ENCODE peak calls at places on chromosomes 12 and 14, in six cellular contexts. K is heart left ventricle, U is endodermal cell, I is cardiac muscle cell, V is left ventricle myocardium inferior, X is sigmoid colon. L is an unnamed sample.

GRCh38 chr12:57135939-57136338 is 7.7 kb downstream of the LRP1 start:
- DNase-seq in K (peak), U (peak), I (peak), V (peak), X (peak), L (peak)

GRCh38 chr12:124687695-124688301 is 120.4 kb upstream of the NCOR2 start:
- DNase-seq in K (peak), U (peak), I (peak), V (peak), X (no peak), L (peak)

GRCh38 chr12:32270818-32271710 is 128.3 kb upstream of the FGD4 start:
- DNase-seq in K (no peak), U (peak), I (peak), V (no peak), X (no peak), L (no peak)

GRCh38 chr12:27511031-27511722 is 12.8 kb upstream of the PPFIBP1 start:
- DNase-seq in K (no peak), U (no peak), I (peak), V (no peak), X (no peak), L (no peak)

GRCh38 chr14:74554742-74555362 is 57.2 kb downstream of the LTBP2 start:
- DNase-seq in K (no peak), U (no peak), I (no peak), V (no peak), X (no peak), L (no peak)

GRCh38 chr14:58607571-58608317 is 30.0 kb upstream of the DACT1 start:
- DNase-seq in K (no peak), U (no peak), I (peak), V (no peak), X (no peak), L (no peak)

GRCh38 chr12:98439471-98440164 is 75.8 kb upstream of the TMPO start:
- DNase-seq in K (peak), U (peak), I (peak), V (no peak), X (no peak), L (no peak)

GRCh38 chr12:10406725-10407124 is 2.8 kb downstream of the KLRC4 start:
- DNase-seq in K (no peak), U (no peak), I (no peak), V (no peak), X (peak), L (no peak)

GRCh38 chr12:54991161-54991991 is 6.8 kb upstream of the TESPA1 start:
- DNase-seq in K (no peak), U (no peak), I (no peak), V (no peak), X (no peak), L (no peak)

GRCh38 chr12:79547735-79548347 is 142.9 kb downstream of the PAWR start:
- DNase-seq in K (no peak), U (peak), I (peak), V (no peak), X (no peak), L (no peak)

GRCh38 chr12:29164477-29165163 is 15.5 kb downstream of the FAR2 start:
- DNase-seq in K (no peak), U (no peak), I (peak), V (no peak), X (no peak), L (no peak)

GRCh38 chr14:49768301-49769121 is 558 bp downstream of the KLHDC2 start:
- DNase-seq in K (peak), U (peak), I (peak), V (peak), X (peak), L (peak)

GRCh38 chr14:92040431-92041040 is 677 bp upstream of the TRIP11 start:
- DNase-seq in K (no peak), U (peak), I (peak), V (no peak), X (no peak), L (no peak)

GRCh38 chr12:86600664-86601231 is 344.6 kb upstream of the MGAT4C start:
- DNase-seq in K (no peak), U (no peak), I (no peak), V (no peak), X (no peak), L (peak)

GRCh38 chr12:39824505-39825198 is 205.0 kb upstream of the ABCD2 start:
- DNase-seq in K (no peak), U (no peak), I (peak), V (no peak), X (no peak), L (no peak)

GRCh38 chr12:32309811-32310755 is 89.3 kb upstream of the FGD4 start:
- DNase-seq in K (no peak), U (no peak), I (peak), V (no peak), X (no peak), L (no peak)

GRCh38 chr12:66052988-66053615 is 77.4 kb downstream of the LLPH start:
- DNase-seq in K (no peak), U (no peak), I (no peak), V (no peak), X (no peak), L (no peak)

GRCh38 chr12:40157307-40157706 is 51.4 kb upstream of the SLC2A13 start:
- DNase-seq in K (no peak), U (no peak), I (no peak), V (no peak), X (no peak), L (no peak)

GRCh38 chr12:530308-530707 is 70.6 kb downstream of the B4GALNT3 start:
- DNase-seq in K (no peak), U (no peak), I (no peak), V (no peak), X (no peak), L (peak)

GRCh38 chr12:53502331-53502730 is 1.2 kb downstream of the TARBP2 start:
- DNase-seq in K (no peak), U (no peak), I (peak), V (no peak), X (peak), L (peak)

GRCh38 chr14:99249389-99249788 is 22.6 kb downstream of the BCL11B start:
- DNase-seq in K (no peak), U (no peak), I (no peak), V (no peak), X (no peak), L (no peak)

GRCh38 chr14:23306412-23307145 is at the start of gene BCL2L2:
- DNase-seq in K (peak), U (peak), I (peak), V (peak), X (peak), L (peak)

GRCh38 chr14:58491593-58491992 is 64.1 kb downstream of the KIAA0586 start:
- DNase-seq in K (no peak), U (no peak), I (peak), V (no peak), X (no peak), L (no peak)

GRCh38 chr12:34396861-34397590 is 374.7 kb downstream of the ALG10 start:
- DNase-seq in K (peak), U (peak), I (no peak), V (peak), X (peak), L (peak)

GRCh38 chr12:32533971-32534590 is 134.7 kb downstream of the FGD4 start:
- DNase-seq in K (peak), U (no peak), I (peak), V (peak), X (peak), L (no peak)

GRCh38 chr14:44940944-44941343 is 20.8 kb downstream of the KLHL28 start:
- DNase-seq in K (no peak), U (no peak), I (no peak), V (no peak), X (no peak), L (no peak)

GRCh38 chr14:52020315-52020714 is 31.0 kb downstream of the RTRAF start:
- DNase-seq in K (no peak), U (no peak), I (no peak), V (no peak), X (no peak), L (no peak)

GRCh38 chr14:36585100-36585499 is 2.7 kb upstream of the NKX2-8 start:
- DNase-seq in K (no peak), U (no peak), I (no peak), V (no peak), X (no peak), L (no peak)

GRCh38 chr14:99522025-99522401 is 40.8 kb downstream of the CCNK start:
- DNase-seq in K (no peak), U (no peak), I (no peak), V (peak), X (peak), L (no peak)

GRCh38 chr12:120955232-120955631 is 23.1 kb upstream of the HNF1A start:
- DNase-seq in K (no peak), U (no peak), I (no peak), V (no peak), X (no peak), L (no peak)

GRCh38 chr12:53219956-53220856 is 11.8 kb downstream of the RARG start:
- DNase-seq in K (peak), U (peak), I (peak), V (peak), X (peak), L (peak)

GRCh38 chr14:60079723-60080122 is 12.0 kb upstream of the PCNX4 start:
- DNase-seq in K (no peak), U (no peak), I (no peak), V (no peak), X (no peak), L (no peak)

GRCh38 chr12:96206957-96207356 is 12.8 kb downstream of the ELK3 start:
- DNase-seq in K (no peak), U (no peak), I (no peak), V (no peak), X (no peak), L (no peak)

GRCh38 chr12:12628013-12628412 is 16.3 kb downstream of the CREBL2 start:
- DNase-seq in K (no peak), U (no peak), I (peak), V (no peak), X (no peak), L (no peak)

GRCh38 chr14:100732766-100733100 is 6.0 kb downstream of the DLK1 start:
- DNase-seq in K (no peak), U (no peak), I (no peak), V (no peak), X (no peak), L (no peak)

GRCh38 chr12:102461501-102461900 is 18.9 kb downstream of the IGF1 start:
- DNase-seq in K (no peak), U (no peak), I (no peak), V (no peak), X (no peak), L (no peak)

GRCh38 chr12:69396041-69396440 is 36.5 kb downstream of the YEATS4 start:
- DNase-seq in K (no peak), U (no peak), I (no peak), V (no peak), X (no peak), L (no peak)

GRCh38 chr12:58640314-58640713 is 280.0 kb downstream of the LRIG3 start:
- DNase-seq in K (no peak), U (no peak), I (peak), V (no peak), X (no peak), L (no peak)
- H3K27ac ChIP-seq in K (no peak), U (no peak), I (no peak), V (no peak), X (no peak), L (no peak)

GRCh38 chr12:1936406-1937320 is 18.2 kb upstream of the CACNA2D4 start:
- DNase-seq in K (peak), U (no peak), I (peak), V (peak), X (peak), L (peak)

GRCh38 chr12:1934068-1934467 is 15.6 kb upstream of the CACNA2D4 start:
- DNase-seq in K (no peak), U (no peak), I (no peak), V (no peak), X (no peak), L (no peak)

GRCh38 chr12:1934831-1935230 is 16.4 kb upstream of the CACNA2D4 start:
- DNase-seq in K (no peak), U (peak), I (no peak), V (no peak), X (peak), L (no peak)

GRCh38 chr12:1935242-1935641 is 16.8 kb upstream of the CACNA2D4 start:
- DNase-seq in K (no peak), U (peak), I (no peak), V (no peak), X (peak), L (no peak)

GRCh38 chr12:1935700-1936378 is 17.4 kb upstream of the CACNA2D4 start:
- DNase-seq in K (no peak), U (peak), I (no peak), V (no peak), X (peak), L (no peak)
- H3K27ac ChIP-seq in K (peak), U (no peak), I (no peak), V (peak), X (peak), L (no peak)

GRCh38 chr12:8914716-8915526 is 612 bp downstream of the PHC1 start:
- DNase-seq in K (peak), U (peak), I (peak), V (peak), X (peak), L (peak)
- H3K27ac ChIP-seq in K (peak), U (no peak), I (peak), V (peak), X (peak), L (peak)

GRCh38 chr14:68173227-68173972 is 353.8 kb downstream of the RAD51B start:
- DNase-seq in K (no peak), U (no peak), I (no peak), V (no peak), X (no peak), L (no peak)
- H3K27ac ChIP-seq in K (peak), U (no peak), I (no peak), V (no peak), X (peak), L (peak)

GRCh38 chr12:52029686-52030085 is 21.6 kb upstream of the NR4A1 start:
- DNase-seq in K (peak), U (peak), I (peak), V (no peak), X (no peak), L (peak)
- H3K27ac ChIP-seq in K (no peak), U (peak), I (peak), V (peak), X (peak), L (no peak)

GRCh38 chr14:61334197-61334701 is 12.9 kb downstream of the PRKCH start:
- DNase-seq in K (no peak), U (peak), I (no peak), V (no peak), X (no peak), L (no peak)

GRCh38 chr14:61335876-61336275 is 14.5 kb downstream of the PRKCH start:
- DNase-seq in K (no peak), U (no peak), I (no peak), V (no peak), X (no peak), L (no peak)

GRCh38 chr14:61337893-61338292 is 16.5 kb downstream of the PRKCH start:
- DNase-seq in K (no peak), U (no peak), I (no peak), V (no peak), X (no peak), L (no peak)

GRCh38 chr14:61332658-61333029 is 11.3 kb downstream of the PRKCH start:
- DNase-seq in K (no peak), U (no peak), I (no peak), V (no peak), X (no peak), L (no peak)

DNA sequence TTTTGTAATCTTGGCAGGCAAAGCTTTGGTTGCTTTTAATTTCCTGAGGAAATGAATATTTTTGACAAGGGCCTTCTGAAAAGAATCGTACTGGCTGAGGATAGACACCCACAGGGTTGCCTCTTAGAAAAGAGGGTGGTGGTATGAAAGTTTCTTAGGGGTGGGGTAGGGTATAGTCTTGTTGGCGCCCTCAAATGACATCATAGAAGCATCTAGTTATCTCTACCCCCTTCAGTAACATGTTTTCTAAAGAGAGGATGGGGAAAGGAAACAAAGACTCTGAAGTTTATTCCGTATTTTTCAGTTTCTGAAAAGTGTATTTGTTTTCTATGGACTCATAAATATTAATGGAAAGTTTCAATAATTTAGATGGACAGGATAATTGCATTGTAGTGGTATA is 13.7 kb downstream of the PRKCH start:
- DNase-seq in K (no peak), U (no peak), I (no peak), V (no peak), X (no peak), L (no peak)
- H3K27ac ChIP-seq in K (no peak), U (no peak), I (peak), V (peak), X (no peak), L (no peak)

DNA sequence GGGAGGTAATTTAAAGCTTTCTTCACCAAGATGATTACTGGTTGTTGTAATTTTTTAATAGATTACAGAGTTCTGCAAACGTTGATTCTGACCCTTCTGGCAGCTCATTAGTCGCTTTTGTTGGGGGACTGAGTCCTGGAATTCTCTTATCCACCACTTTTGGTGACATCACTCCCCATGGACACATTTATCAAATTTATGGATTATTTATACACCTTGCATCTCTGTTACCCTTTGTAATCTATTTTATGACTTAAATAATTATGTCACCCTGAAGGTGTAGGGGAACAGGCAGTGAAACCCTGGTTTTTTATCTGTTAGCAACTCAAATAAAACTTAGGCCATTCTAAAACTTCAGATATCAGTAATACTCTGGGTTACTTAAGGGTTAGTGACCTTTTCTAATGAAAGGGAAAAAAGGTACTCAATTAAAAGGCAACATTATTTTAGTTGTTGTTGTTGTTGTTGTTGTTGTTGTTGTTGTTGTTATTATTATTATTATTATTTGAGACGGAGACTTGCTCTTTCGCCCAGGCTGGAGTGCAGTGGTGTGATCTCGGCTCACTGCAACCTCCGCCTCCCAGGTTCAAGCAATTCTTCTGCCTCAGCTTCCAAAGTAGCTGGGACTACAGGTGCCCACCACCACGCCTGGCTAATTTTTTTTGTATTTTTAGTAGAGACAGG is 58.9 kb upstream of the RNU6-7 start:
- DNase-seq in K (no peak), U (no peak), I (no peak), V (no peak), X (no peak), L (no peak)
- H3K27ac ChIP-seq in K (no peak), U (no peak), I (no peak), V (no peak), X (no peak), L (no peak)

GRCh38 chr12:103864710-103865109 is 23.7 kb upstream of the NT5DC3 start:
- DNase-seq in K (no peak), U (peak), I (no peak), V (no peak), X (no peak), L (no peak)
- H3K27ac ChIP-seq in K (no peak), U (no peak), I (no peak), V (no peak), X (no peak), L (no peak)

GRCh38 chr12:122903704-122904034 is 7.7 kb upstream of the VPS37B start:
- DNase-seq in K (no peak), U (peak), I (no peak), V (no peak), X (no peak), L (no peak)
- H3K27ac ChIP-seq in K (no peak), U (no peak), I (peak), V (no peak), X (no peak), L (peak)

L was measured in kidney.